ENCODE peak calls at places on chromosomes 5 and 9, in seven cellular contexts. X is A549, P is uterus, C is transverse colon, H is endothelial cell of umbilical vein, N is ovary, V is esophagus muscularis mucosa. B is an unnamed sample.

GRCh38 chr9:5493597-5494511 is 16.5 kb upstream of the PDCD1LG2 start:
- DNase-seq in C (peak; percentile 29), P (no peak), X (peak; percentile 40), V (no peak), H (peak; percentile 70), N (no peak), B (peak; percentile 60)

GRCh38 chr9:92807757-92808725 is 43.4 kb upstream of the BICD2 start:
- DNase-seq in X (no peak), P (no peak), H (no peak), V (no peak), C (peak; percentile 11), N (no peak), B (peak; percentile 36)

GRCh38 chr5:34483442-34484033 is 172.6 kb upstream of the RAI14 start:
- DNase-seq in C (no peak), H (no peak), N (no peak), V (no peak), X (no peak), P (no peak), B (no peak)

GRCh38 chr5:14144586-14145355 is 1.6 kb downstream of the TRIO start:
- DNase-seq in C (peak; percentile 72), N (peak; percentile 58), P (peak; percentile 72), X (peak; percentile 81), V (peak; percentile 93), H (peak; percentile 73), B (peak; percentile 69)

GRCh38 chr5:138503487-138504270 is 38.4 kb downstream of the EGR1 start:
- DNase-seq in P (peak; percentile 44), C (peak; percentile 19), V (no peak), X (peak; percentile 67), H (peak; percentile 66), N (peak; percentile 27), B (no peak)

GRCh38 chr5:117188207-117188606 is 613.6 kb upstream of the SEMA6A start:
- DNase-seq in C (no peak), P (no peak), N (no peak), V (no peak), X (no peak), H (no peak), B (no peak)

GRCh38 chr5:74581988-74582365 is 58.6 kb downstream of the ENC1 start:
- DNase-seq in C (peak; percentile 65), P (no peak), N (no peak), H (peak; percentile 62), V (no peak), X (no peak), B (no peak)

GRCh38 chr9:136403538-136403914 is 3.6 kb upstream of the SNAPC4 start:
- DNase-seq in C (no peak), P (no peak), V (no peak), H (no peak), X (no peak), N (no peak), B (no peak)

GRCh38 chr9:114386886-114387677 is 700 bp downstream of the AKNA start:
- DNase-seq in N (peak; percentile 47), P (peak; percentile 58), X (no peak), H (no peak), V (no peak), C (peak; percentile 76), B (peak; percentile 54)

GRCh38 chr5:74123928-74124327 is 497.9 kb downstream of the ARHGEF28 start:
- DNase-seq in P (no peak), N (no peak), X (no peak), C (no peak), H (no peak), V (peak; percentile 88), B (no peak)

GRCh38 chr5:159071382-159071781 is 28.3 kb downstream of the EBF1 start:
- DNase-seq in C (no peak), V (no peak), H (no peak), N (no peak), P (no peak), X (no peak), B (no peak)

GRCh38 chr5:10140195-10140973 is 109.3 kb downstream of the ATPSCKMT start:
- DNase-seq in P (no peak), V (no peak), H (no peak), N (no peak), C (no peak), X (peak; percentile 41), B (no peak)

GRCh38 chr9:136254381-136255165 is 9.0 kb upstream of the QSOX2 start:
- DNase-seq in X (peak; percentile 29), H (no peak), N (peak; percentile 74), V (no peak), P (no peak), C (no peak), B (peak; percentile 65)

GRCh38 chr5:81631124-81631523 is 119.8 kb downstream of the SSBP2 start:
- DNase-seq in H (no peak), C (peak; percentile 8), X (no peak), N (no peak), P (no peak), V (no peak), B (no peak)

GRCh38 chr5:137837741-137838389 is 29.8 kb upstream of the MYOT start:
- DNase-seq in V (no peak), H (no peak), P (no peak), C (no peak), N (no peak), X (no peak), B (no peak)

GRCh38 chr5:153402550-153402949 is 87.9 kb upstream of the GRIA1 start:
- DNase-seq in P (no peak), C (no peak), H (no peak), X (no peak), V (no peak), N (no peak), B (no peak)

GRCh38 chr9:135046156-135047025 is 41.1 kb upstream of the OLFM1 start:
- DNase-seq in H (no peak), X (no peak), N (no peak), C (no peak), P (no peak), V (no peak), B (no peak)

GRCh38 chr5:127439544-127440096 is 77.8 kb upstream of the PRRC1 start:
- DNase-seq in C (no peak), H (no peak), P (no peak), X (no peak), N (no peak), V (peak; percentile 68), B (no peak)

GRCh38 chr5:61048534-61048933 is 103.5 kb downstream of the NDUFAF2 start:
- DNase-seq in P (no peak), X (peak; percentile 6), C (no peak), H (peak; percentile 24), N (no peak), V (no peak), B (no peak)

GRCh38 chr5:118531276-118531675 is 457.1 kb downstream of the DTWD2 start:
- DNase-seq in P (no peak), N (no peak), H (no peak), C (no peak), X (no peak), V (no peak), B (no peak)

GRCh38 chr9:122900791-122901190 is 4.4 kb downstream of the RC3H2 start:
- DNase-seq in P (no peak), V (no peak), H (peak; percentile 61), N (no peak), X (no peak), C (no peak), B (no peak)

GRCh38 chr9:6640268-6641072 is 5.1 kb downstream of the GLDC start:
- DNase-seq in P (no peak), X (no peak), C (no peak), H (no peak), N (no peak), V (no peak), B (peak; percentile 95)

GRCh38 chr9:6641561-6641960 is 4.0 kb downstream of the GLDC start:
- DNase-seq in V (no peak), P (no peak), N (no peak), C (no peak), H (no peak), X (no peak), B (no peak)

GRCh38 chr9:6641961-6642360 is 3.6 kb downstream of the GLDC start:
- DNase-seq in H (no peak), P (no peak), X (no peak), C (no peak), N (no peak), V (no peak), B (no peak)

GRCh38 chr9:6641073-6641455 is 4.5 kb downstream of the GLDC start:
- DNase-seq in N (no peak), V (no peak), H (no peak), C (no peak), P (no peak), X (no peak), B (no peak)

GRCh38 chr9:6639622-6640021 is 5.9 kb downstream of the GLDC start:
- DNase-seq in P (no peak), X (no peak), H (no peak), C (no peak), N (no peak), V (no peak), B (no peak)
- H3K27ac ChIP-seq in P (no peak overlapping the region), X (no peak overlapping the region), H (no peak overlapping the region), C (no peak overlapping the region), N (no peak overlapping the region), V (no peak overlapping the region), B (peak overlapping the region; percentile 85)

GRCh38 chr5:32471784-32472183 is 27.2 kb upstream of the ZFR start:
- DNase-seq in V (no peak), C (peak; percentile 13), N (no peak), X (peak; percentile 12), H (no peak), P (no peak), B (no peak)
- TF ChIP-seq CTCF in V (no peak), C (no peak), N (no peak), X (no peak), H (no peak), P (no peak), B (peak; percentile 45)

GRCh38 chr9:101409079-101409477 is 10.4 kb downstream of the ZNF189 start:
- DNase-seq in V (no peak), C (no peak), P (no peak), H (no peak), N (no peak), X (peak; percentile 45), B (no peak)
- TF ChIP-seq POLR2A in V (no peak), C (no peak), P (no peak), H (no peak), N (no peak), X (no peak), B (no peak)

GRCh38 chr5:36160617-36161016 is 8.7 kb downstream of the SKP2 start:
- DNase-seq in P (no peak), V (no peak), C (no peak), X (no peak), N (no peak), H (no peak), B (no peak)
- H3K27ac ChIP-seq in P (no peak overlapping the region), V (no peak overlapping the region), C (no peak overlapping the region), X (no peak overlapping the region), N (no peak overlapping the region), H (no peak overlapping the region), B (no peak overlapping the region)

DNA sequence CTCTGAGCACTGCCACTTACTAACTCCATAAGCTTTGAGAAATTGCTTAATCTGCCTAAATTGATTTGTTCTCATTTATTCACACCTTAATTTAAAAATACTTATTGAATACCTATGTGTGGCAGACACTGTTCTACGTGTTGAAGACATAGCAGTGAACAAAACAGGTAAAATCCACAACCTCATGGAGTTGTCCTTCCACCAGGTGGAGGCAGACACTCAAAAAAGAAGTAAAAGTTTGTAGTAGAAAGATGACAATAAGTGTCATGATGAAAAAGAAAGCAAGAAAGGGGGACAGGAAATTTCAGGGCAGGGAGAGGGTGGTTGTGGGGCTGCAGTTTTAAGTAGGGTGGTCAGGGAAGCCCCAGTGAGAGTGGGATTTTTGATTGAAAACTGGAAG is 94.9 kb downstream of the SREK1 start:
- DNase-seq in X (peak; percentile 24), C (no peak), P (no peak), H (no peak), N (no peak), V (no peak), B (no peak)
- TF ChIP-seq CTCF in X (peak; percentile 48), C (no peak), P (no peak), H (no peak), N (no peak), V (no peak), B (peak; percentile 10)